ENCODE peak calls at places on chromosomes 11 and 22, in six cellular contexts. Z, A, M, V, D and C are unnamed samples.
A peak's percentile ranks its signal among the peaks of the same experiment; 100 is the strongest.

GRCh38 chr11:118912742-118913410 is 12.8 kb downstream of the BCL9L start:
- DNase-seq in Z (no peak), A (peak; percentile 66), M (no peak), V (peak; percentile 74), D (no peak), C (peak; percentile 66)

GRCh38 chr11:19680824-19681368 is 31.7 kb upstream of the NAV2 start:
- DNase-seq in Z (no peak), A (no peak), M (no peak), V (no peak), D (no peak), C (no peak)

GRCh38 chr22:22110548-22111266 is 128.1 kb upstream of the TOP3B start:
- DNase-seq in Z (no peak), A (no peak), M (no peak), V (peak; percentile 93), D (peak; percentile 71), C (peak; percentile 95)

GRCh38 chr11:84396521-84396920 is 1110.4 kb upstream of the CCDC90B start:
- DNase-seq in Z (no peak), A (no peak), M (no peak), V (no peak), D (no peak), C (no peak)

GRCh38 chr11:2318707-2319106 is 16.9 kb downstream of the TSPAN32 start:
- DNase-seq in Z (no peak), A (no peak), M (no peak), V (no peak), D (no peak), C (no peak)

GRCh38 chr11:19935507-19935906 is 222.9 kb downstream of the NAV2 start:
- DNase-seq in Z (no peak), A (no peak), M (no peak), V (peak; percentile 39), D (no peak), C (peak; percentile 54)

GRCh38 chr11:122486793-122487495 is 168.6 kb upstream of the UBASH3B start:
- DNase-seq in Z (no peak), A (no peak), M (no peak), V (peak; percentile 50), D (no peak), C (no peak)

GRCh38 chr11:9313648-9314290 is 624 bp downstream of the TMEM41B start:
- DNase-seq in Z (peak; percentile 22), A (peak; percentile 32), M (peak; percentile 67), V (peak; percentile 30), D (no peak), C (peak; percentile 20)

GRCh38 chr22:19042285-19043110 is 79.7 kb downstream of the DGCR2 start:
- DNase-seq in Z (peak; percentile 15), A (no peak), M (peak; percentile 63), V (no peak), D (no peak), C (no peak)

GRCh38 chr11:107744736-107745135 is 32.9 kb upstream of the SLN start:
- DNase-seq in Z (no peak), A (no peak), M (no peak), V (no peak), D (no peak), C (no peak)

GRCh38 chr11:117600976-117601708 is 195.9 kb downstream of the DSCAML1 start:
- DNase-seq in Z (no peak), A (no peak), M (peak; percentile 11), V (no peak), D (no peak), C (no peak)

GRCh38 chr11:20618083-20618482 is 18.7 kb downstream of the SLC6A5 start:
- DNase-seq in Z (no peak), A (no peak), M (no peak), V (no peak), D (no peak), C (peak; percentile 5)

GRCh38 chr11:122833133-122833470 is 5.2 kb upstream of the CRTAM start:
- DNase-seq in Z (no peak), A (no peak), M (no peak), V (no peak), D (no peak), C (no peak)

GRCh38 chr11:96335389-96335788 is 7.6 kb downstream of the MAML2 start:
- DNase-seq in Z (no peak), A (no peak), M (no peak), V (no peak), D (no peak), C (no peak)

GRCh38 chr11:96339704-96340554 is 3.1 kb downstream of the MAML2 start:
- DNase-seq in Z (no peak), A (peak; percentile 43), M (no peak), V (no peak), D (no peak), C (no peak)

GRCh38 chr11:96340555-96340885 is 2.5 kb downstream of the MAML2 start:
- DNase-seq in Z (no peak), A (no peak), M (no peak), V (peak; percentile 22), D (no peak), C (no peak)

GRCh38 chr11:96338910-96339703 is 3.9 kb downstream of the MAML2 start:
- DNase-seq in Z (peak; percentile 57), A (peak; percentile 48), M (peak; percentile 72), V (peak; percentile 92), D (no peak), C (peak; percentile 24)

DNA sequence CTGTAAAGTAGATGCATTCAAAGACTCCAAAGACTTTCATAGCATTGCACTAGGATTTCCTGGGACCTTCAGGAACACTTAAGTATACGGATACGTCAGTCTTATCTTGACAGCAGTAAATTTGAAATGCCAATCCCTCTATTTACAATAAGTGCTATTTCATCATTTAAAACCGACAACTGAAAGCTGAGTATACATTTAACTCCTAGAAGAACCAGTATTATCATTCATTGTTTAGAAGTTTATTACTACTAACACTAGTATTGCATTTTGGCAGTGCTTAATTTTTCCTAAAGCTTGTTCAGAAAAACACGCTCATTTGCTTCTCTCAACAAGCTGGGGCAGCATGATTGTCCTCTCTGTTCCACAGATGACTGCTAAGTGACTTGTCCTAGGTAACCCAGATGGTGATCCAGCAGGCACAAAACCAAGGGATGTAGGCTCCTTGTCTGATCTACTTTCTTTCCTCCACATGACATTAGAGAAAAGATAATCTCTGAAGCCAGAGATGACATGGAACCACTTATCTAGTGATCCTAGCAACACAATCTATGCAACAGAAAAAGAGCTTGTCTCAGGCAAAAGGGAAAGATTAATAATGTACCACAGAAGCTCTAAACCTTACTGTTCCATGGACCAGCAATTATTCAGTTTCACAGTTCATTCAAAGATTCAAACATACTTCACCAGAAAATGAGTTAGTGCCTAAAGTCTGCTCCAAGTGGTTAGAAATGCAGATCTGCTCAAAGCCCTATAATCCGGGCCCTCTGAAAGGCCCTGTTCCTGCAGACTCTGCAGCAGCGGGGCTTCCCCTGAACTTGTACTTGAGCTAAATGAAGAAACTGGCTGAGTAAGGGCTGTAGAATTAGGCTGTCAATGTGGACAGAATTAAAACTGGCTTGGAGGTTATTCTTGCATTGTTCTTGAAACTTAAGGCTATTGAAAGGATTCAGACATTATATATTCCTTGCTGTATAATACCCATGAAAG is 5.2 kb downstream of the MAML2 start:
- DNase-seq in Z (peak; percentile 38), A (peak; percentile 42), M (no peak), V (no peak), D (no peak), C (no peak)
- H3K4me3 ChIP-seq in Z (peak overlapping the region; percentile 70), A (no peak overlapping the region), M (no peak overlapping the region), V (no peak overlapping the region), D (no peak overlapping the region), C (no peak overlapping the region)

DNA sequence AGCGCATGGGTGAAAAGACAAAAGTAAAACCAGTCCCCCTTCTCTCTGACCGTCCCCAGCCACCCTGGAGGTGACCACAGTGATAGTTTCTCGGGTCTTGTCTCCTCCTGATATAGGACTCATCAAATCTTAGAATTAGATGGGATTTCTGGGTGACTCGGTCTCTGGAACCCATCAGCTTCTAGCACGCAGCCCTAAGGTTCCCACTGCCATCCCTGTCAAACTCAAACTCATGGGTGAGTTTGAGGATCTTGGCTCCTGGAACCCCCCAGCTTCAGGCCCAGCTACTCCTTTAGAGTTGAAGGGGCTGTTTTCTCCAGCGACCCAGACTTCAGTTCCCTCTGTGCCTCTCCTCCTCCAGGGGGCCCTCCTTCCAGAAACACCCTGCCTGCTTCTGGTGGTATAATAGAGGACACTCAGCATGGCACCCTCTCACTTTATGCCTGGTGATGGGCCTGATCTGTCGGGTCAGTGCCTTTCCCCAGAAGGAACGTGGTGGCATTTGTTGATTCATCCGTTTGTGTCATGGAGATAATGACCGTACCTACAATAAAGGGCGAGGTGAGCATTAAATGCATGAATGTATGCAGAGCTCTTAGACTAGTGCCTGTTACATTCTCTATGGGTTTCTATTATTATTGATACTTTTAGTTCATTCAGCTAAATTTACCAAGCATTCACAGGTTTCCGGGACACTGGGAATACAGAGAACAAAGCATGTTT is 31.7 kb downstream of the MCM5 start:
- DNase-seq in Z (no peak), A (no peak), M (no peak), V (no peak), D (no peak), C (no peak)
- H3K36me3 ChIP-seq in Z (peaks cover 15% of the 10 kb centered on the region), A (no peaks in the 10 kb centered on the region), M (no peaks in the 10 kb centered on the region), V (peaks cover 5% of the 10 kb centered on the region), D (no peaks in the 10 kb centered on the region), C (peaks cover 59% of the 10 kb centered on the region)

DNA sequence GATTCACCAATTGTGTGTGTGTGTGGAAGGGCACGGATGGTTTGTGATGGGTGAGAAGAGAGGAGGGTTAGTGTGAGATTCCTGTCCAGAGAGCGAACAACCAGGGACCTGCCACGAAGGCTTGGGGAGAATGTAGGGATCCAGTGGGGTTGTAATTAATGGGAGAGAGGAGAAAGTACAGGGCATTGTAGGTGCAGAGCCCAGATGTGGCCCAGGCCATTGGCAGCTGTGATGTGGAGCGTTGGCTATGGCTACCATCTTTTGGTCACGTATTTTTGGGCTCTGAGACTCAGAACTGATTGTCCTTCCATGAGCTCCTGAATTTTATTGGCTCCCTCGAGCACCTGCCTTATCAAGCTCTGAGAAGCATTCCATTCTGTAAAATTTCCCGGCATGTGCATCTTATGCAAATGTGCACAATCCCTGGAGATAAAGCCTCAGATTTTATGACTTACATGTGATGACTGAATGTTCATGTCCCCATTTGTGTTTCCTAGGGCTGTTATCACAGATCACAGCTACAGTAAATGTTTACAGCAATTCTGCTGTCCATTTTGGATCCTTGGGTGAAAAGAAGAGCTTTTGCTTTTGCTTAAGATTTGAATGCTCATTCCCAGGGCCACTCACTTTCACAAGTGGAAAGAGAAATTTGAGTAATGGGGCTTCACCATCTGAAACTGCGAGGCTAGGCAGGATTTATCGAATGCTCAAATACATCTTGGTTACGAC is 33.1 kb downstream of the SLC5A1 start:
- DNase-seq in Z (no peak), A (no peak), M (no peak), V (no peak), D (no peak), C (no peak)
- H3K4me3 ChIP-seq in Z (no peak overlapping the region), A (no peak overlapping the region), M (no peak overlapping the region), V (no peak overlapping the region), D (no peak overlapping the region), C (no peak overlapping the region)

GRCh38 chr22:31768422-31769059 is 14.7 kb downstream of the DEPDC5 start:
- DNase-seq in Z (no peak), A (no peak), M (no peak), V (no peak), D (no peak), C (no peak)

GRCh38 chr22:31764785-31765184 is 11.0 kb downstream of the DEPDC5 start:
- DNase-seq in Z (no peak), A (no peak), M (no peak), V (no peak), D (no peak), C (no peak)
- H3K36me3 ChIP-seq in Z (peaks cover 100% of the 10 kb centered on the region), A (no peaks in the 10 kb centered on the region), M (peaks cover 86% of the 10 kb centered on the region), V (peaks cover 15% of the 10 kb centered on the region), D (peaks cover 12% of the 10 kb centered on the region), C (peaks cover 28% of the 10 kb centered on the region)